ENCODE peak calls at places on chromosomes 16 and 17, in six cellular contexts. F is GM12878, O is GM12891, J is H1, W is K562, L is HepG2. E is an unnamed sample.

GRCh38 chr16:14600164-14600563 is 29.9 kb downstream of the PARN start:
- DNase-seq in F (no peak), J (no peak), L (peak; percentile 23), W (peak; percentile 15), O (no peak), E (no peak)

GRCh38 chr17:1783271-1783670 is 21.4 kb downstream of the SERPINF1 start:
- DNase-seq in F (no peak), O (no peak), L (no peak), W (no peak), J (no peak), E (no peak)

GRCh38 chr17:55266051-55266957 is 1.5 kb downstream of the HLF start:
- DNase-seq in F (no peak), L (peak; percentile 64), W (no peak), O (no peak), J (peak; percentile 50), E (no peak)

GRCh38 chr17:79907855-79908254 is 68.6 kb upstream of the CBX4 start:
- DNase-seq in L (no peak), F (no peak), J (no peak), O (no peak), W (no peak), E (no peak)

GRCh38 chr17:15092762-15093161 is 172.4 kb downstream of the PMP22 start:
- DNase-seq in J (no peak), W (no peak), F (no peak), O (no peak), L (no peak), E (no peak)

GRCh38 chr16:3578121-3578520 is 918 bp upstream of the NLRC3 start:
- DNase-seq in L (no peak), W (no peak), J (no peak), O (no peak), F (peak; percentile 23), E (no peak)

GRCh38 chr17:2564876-2565275 is 28.6 kb upstream of the PAFAH1B1 start:
- DNase-seq in O (no peak), F (no peak), J (no peak), W (no peak), L (peak; percentile 30), E (no peak)

GRCh38 chr17:75854111-75854748 is 905 bp downstream of the WBP2 start:
- DNase-seq in L (peak; percentile 50), O (no peak), W (no peak), F (no peak), J (no peak), E (no peak)

GRCh38 chr17:36524428-36524876 is 10.2 kb downstream of the MYO19 start:
- DNase-seq in W (no peak), J (no peak), O (no peak), L (no peak), F (no peak), E (no peak)

GRCh38 chr16:89490386-89491237 is at the start of gene ANKRD11:
- DNase-seq in J (peak; percentile 97), O (peak; percentile 95), L (peak; percentile 100), W (peak; percentile 100), F (peak; percentile 99), E (peak; percentile 96)
- TF ChIP-seq POLR2AphosphoS5 in J (peak; percentile 70), O (peak; percentile 77), L (peak; percentile 68), W (peak; percentile 79), F (peak; percentile 92), E (peak; percentile 54)

DNA sequence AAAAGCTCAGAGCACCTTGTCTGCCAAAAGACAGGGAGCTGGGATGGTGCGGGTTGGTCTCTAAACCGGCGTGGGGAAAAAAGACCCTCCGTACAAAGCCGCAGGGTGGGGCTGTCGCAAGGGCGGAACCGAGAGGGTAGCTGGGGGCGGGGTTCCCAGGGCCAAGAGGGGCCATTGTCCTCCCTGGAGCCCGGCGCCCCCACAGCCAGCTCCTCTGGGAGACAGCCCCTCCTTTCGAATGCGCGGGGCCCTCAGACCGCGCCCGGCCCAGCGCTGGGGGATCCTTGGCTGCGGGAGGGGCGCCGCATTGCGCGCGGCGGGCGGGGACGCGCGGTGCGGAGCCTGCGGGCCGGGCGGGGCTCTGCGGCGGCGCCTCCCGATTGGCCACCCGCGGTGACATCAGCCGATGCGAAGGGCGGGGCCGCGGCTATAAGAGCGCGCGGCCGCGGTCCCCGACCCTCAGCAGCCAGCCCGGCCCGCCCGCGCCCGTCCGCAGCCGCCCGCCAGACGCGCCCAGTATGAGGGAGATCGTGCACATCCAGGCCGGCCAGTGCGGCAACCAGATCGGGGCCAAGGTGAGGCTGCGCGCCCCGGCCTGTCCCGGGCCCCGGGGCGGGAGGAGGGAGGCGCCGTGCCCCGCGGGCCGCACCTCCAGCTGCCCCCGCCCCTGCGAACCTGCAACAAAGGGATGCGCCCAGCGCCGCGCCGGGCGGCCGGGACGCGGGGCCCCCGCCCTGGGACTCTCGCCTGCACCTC is at the start of gene TUBB3:
- DNase-seq in J (peak; percentile 93), L (peak; percentile 73), F (no peak), O (peak; percentile 81), W (peak; percentile 98), E (peak; percentile 73)
- TF ChIP-seq POLR2A in J (peak; percentile 97), L (peak; percentile 90), F (peak; percentile 42), O (no peak), W (peak; percentile 60), E (no peak)

DNA sequence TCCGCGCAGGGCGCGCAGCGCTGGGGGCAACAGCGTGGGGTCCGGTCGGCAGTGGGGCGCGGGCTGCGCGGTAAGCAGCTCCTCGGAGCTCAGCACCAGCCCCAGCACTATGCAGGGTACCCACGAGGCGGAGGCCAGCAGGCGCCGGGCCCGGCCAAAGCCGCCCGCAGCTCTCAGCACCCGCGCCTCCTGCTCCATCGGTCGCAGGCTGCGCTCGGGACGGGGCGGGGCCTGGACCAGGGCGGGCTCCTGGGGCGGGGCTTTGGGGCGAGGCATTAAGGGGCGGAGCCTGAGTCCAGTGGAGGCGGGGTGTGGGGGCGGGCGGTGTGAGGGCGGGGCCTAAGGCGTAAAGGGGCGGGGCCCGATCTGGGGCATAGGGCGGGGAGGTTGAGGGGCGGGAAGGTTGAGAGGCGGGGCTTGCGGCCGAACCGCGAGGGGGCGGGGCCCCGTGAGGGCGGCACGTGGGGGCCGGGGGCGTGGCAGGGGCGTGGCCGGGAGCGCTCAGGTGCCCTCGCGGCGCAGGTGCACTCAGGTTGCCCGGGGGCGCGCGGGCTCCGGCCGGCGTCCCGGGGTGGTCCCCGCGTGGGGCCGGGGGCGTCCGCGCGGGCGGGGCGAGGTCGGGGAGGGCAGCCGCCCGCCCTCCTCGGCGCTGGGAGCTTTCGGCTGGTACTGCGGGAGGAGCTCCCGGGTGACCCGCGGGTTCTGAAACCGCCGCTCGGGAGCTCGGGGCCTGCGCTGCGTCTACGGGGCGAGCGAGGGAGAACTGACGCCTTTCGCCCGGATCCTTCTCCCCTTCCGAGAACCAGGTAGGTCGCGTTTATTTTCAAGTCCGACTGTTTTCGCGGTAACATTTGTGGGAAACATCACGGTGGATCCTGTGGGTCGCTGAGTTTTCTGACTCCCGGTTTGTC is 1.4 kb upstream of the SLC22A31 start:
- DNase-seq in W (peak; percentile 99), O (peak; percentile 85), F (no peak), J (peak; percentile 99), L (peak; percentile 78), E (no peak)
- TF ChIP-seq TAF1 in W (no peak), O (no peak), F (no peak), J (no peak), L (peak; percentile 82), E (no peak)

GRCh38 chr16:46975908-46976470 is 2.5 kb upstream of the DNAJA2 start:
- DNase-seq in O (no peak), W (no peak), J (no peak), F (no peak), L (no peak), E (no peak)

GRCh38 chr16:46975165-46975564 is 1.7 kb upstream of the DNAJA2 start:
- DNase-seq in F (no peak), J (no peak), O (no peak), W (no peak), L (no peak), E (no peak)

GRCh38 chr16:46973457-46974324 is at the start of gene DNAJA2:
- DNase-seq in O (peak; percentile 82), W (peak; percentile 94), F (peak; percentile 54), L (peak; percentile 85), J (peak; percentile 95), E (peak; percentile 79)

GRCh38 chr16:46974352-46974751 is 878 bp upstream of the DNAJA2 start:
- DNase-seq in J (no peak), O (peak; percentile 29), W (peak; percentile 17), F (peak; percentile 35), L (peak; percentile 54), E (no peak)

DNA sequence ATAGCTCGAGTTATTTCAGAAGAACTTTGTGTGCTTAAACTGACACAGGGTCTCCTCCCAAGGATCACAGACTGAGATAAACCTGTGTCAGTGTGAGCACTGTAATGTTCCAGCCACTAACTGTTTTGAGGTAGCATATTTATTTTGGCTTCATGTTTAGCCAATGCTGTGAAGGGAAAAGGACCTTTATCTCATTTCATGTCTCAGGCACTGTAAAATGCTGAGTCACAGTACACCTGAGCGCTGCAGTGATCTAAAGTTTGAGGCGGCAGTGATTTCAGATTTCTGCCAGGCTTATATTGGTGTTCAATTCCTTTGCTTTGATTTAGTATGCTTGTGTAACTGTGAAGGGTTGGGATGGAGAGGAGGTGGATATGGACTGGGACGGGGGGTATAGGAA is 3.1 kb upstream of the DNAJA2 start:
- DNase-seq in J (no peak), W (no peak), F (no peak), L (peak; percentile 23), O (no peak), E (no peak)
- TF ChIP-seq POLR2AphosphoS5 in J (no peak), W (no peak), F (no peak), L (no peak), O (no peak), E (no peak)

DNA sequence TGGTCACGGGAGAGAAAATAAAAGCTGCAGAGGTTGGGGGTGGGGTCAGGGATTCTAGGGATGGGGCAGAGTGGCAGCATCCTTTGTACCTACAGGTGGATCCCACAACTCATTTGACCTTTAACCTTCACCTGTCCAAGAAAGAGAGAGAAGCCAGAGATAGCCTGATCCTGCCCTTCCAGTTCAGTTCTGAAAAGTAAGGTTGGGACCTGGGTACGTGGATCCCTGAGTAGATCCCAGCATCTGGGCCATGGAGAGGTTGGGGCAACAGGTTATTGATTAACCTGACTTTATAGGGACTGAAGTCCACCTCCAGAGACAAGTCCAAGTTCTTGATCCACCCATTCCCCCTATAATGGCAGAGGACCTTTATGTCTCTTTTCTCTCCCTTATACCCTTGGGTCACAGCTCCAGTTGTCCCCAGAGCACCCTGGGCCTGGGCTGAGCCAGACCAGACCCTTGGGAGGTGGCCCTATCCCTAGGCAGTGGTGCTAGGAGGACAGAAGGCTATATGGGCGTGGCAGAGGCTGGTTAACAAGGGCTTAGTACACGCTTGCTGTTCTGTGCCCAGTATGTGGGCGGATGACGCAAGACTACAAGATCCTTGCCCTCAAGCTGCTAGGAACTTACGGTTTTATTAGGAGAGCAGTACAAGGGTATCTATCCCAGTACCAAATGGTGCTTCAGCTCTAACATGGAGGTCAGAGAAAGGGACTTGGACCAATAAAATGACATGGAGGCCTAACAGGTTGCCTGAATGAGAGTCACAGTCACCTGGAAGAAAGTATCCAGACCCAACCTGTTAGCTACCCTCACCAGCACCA is 3.3 kb downstream of the CLDN7 start:
- DNase-seq in L (peak; percentile 78), J (no peak), W (no peak), O (no peak), F (no peak), E (no peak)
- TF ChIP-seq POLR2A in L (peak; percentile 41), J (peak; percentile 74), W (no peak), O (no peak), F (no peak), E (no peak)

E was measured in GM12892.